ENCODE peak calls at places on chromosome 10, in four cellular contexts. One of them, this sample, is unnamed.

GRCh38 chr10:26486304-26486703 is 48.2 kb downstream of the APBB1IP start:
- DNase-seq in HepG2: no peak
- DNase-seq in H1: no peak
- DNase-seq in K562: no peak
- DNase-seq in this sample: no peak

GRCh38 chr10:69458426-69459100 is 7.3 kb downstream of the TSPAN15 start:
- DNase-seq in HepG2: no peak
- DNase-seq in K562: no peak
- DNase-seq in H1: no peak
- DNase-seq in this sample: no peak

GRCh38 chr10:92972066-92972870 is 88.3 kb upstream of the CYP26C1 start:
- DNase-seq in H1: no peak
- DNase-seq in HepG2: peak; percentile 80
- DNase-seq in K562: peak; percentile 58
- DNase-seq in this sample: no peak

GRCh38 chr10:67925449-67926005 is 41.1 kb downstream of the SIRT1 start:
- DNase-seq in HepG2: no peak
- DNase-seq in K562: no peak
- DNase-seq in H1: no peak
- DNase-seq in this sample: no peak

GRCh38 chr10:96651998-96652431 is 65.2 kb upstream of the TM9SF3 start:
- DNase-seq in H1: no peak
- DNase-seq in K562: no peak
- DNase-seq in HepG2: no peak
- DNase-seq in this sample: peak; percentile 79

GRCh38 chr10:75395171-75395954 is 6.2 kb downstream of the ZNF503 start:
- DNase-seq in K562: peak; percentile 92
- DNase-seq in H1: peak; percentile 90
- DNase-seq in HepG2: no peak
- DNase-seq in this sample: no peak

GRCh38 chr10:95660283-95660682 is 3.8 kb upstream of the ALDH18A1 start:
- DNase-seq in HepG2: no peak
- DNase-seq in H1: no peak
- DNase-seq in K562: no peak
- DNase-seq in this sample: no peak

GRCh38 chr10:116444527-116445142 is 17.0 kb downstream of the PNLIPRP3 start:
- DNase-seq in H1: no peak
- DNase-seq in HepG2: peak; percentile 23
- DNase-seq in K562: peak; percentile 46
- DNase-seq in this sample: peak; percentile 3

GRCh38 chr10:92573091-92573797 is 649 bp downstream of the IDE start:
- DNase-seq in K562: no peak
- DNase-seq in HepG2: no peak
- DNase-seq in H1: peak; percentile 70
- DNase-seq in this sample: no peak

GRCh38 chr10:31320179-31320597 is 1.2 kb downstream of the ZEB1 start:
- DNase-seq in K562: peak; percentile 21
- DNase-seq in H1: peak; percentile 64
- DNase-seq in HepG2: no peak
- DNase-seq in this sample: no peak

GRCh38 chr10:72765051-72765450 is 73.1 kb downstream of the MCU start:
- DNase-seq in K562: no peak
- DNase-seq in H1: no peak
- DNase-seq in HepG2: no peak
- DNase-seq in this sample: no peak

GRCh38 chr10:7250236-7250635 is 160.6 kb downstream of the SFMBT2 start:
- DNase-seq in K562: no peak
- DNase-seq in H1: no peak
- DNase-seq in HepG2: no peak
- DNase-seq in this sample: no peak

GRCh38 chr10:100637785-100638184 is 102.0 kb downstream of the HIF1AN start:
- DNase-seq in K562: peak; percentile 58
- DNase-seq in HepG2: peak; percentile 35
- DNase-seq in H1: peak; percentile 87
- DNase-seq in this sample: no peak

GRCh38 chr10:87054373-87055295 is 34.5 kb downstream of the FAM25A start:
- DNase-seq in HepG2: no peak
- DNase-seq in H1: no peak
- DNase-seq in K562: no peak
- DNase-seq in this sample: no peak

GRCh38 chr10:120942806-120943413 is 91.7 kb downstream of the WDR11 start:
- DNase-seq in H1: peak; percentile 93
- DNase-seq in K562: peak; percentile 61
- DNase-seq in HepG2: peak; percentile 32
- DNase-seq in this sample: peak; percentile 9

GRCh38 chr10:132482090-132482489 is 55.5 kb upstream of the INPP5A start:
- DNase-seq in H1: no peak
- DNase-seq in HepG2: peak; percentile 44
- DNase-seq in K562: no peak
- DNase-seq in this sample: no peak

GRCh38 chr10:84783909-84784308 is 455.5 kb downstream of the CCSER2 start:
- DNase-seq in HepG2: no peak
- DNase-seq in H1: no peak
- DNase-seq in K562: no peak
- DNase-seq in this sample: no peak

GRCh38 chr10:20396168-20396567 is 500.9 kb downstream of the NEBL start:
- DNase-seq in HepG2: no peak
- DNase-seq in H1: no peak
- DNase-seq in K562: no peak
- DNase-seq in this sample: no peak

GRCh38 chr10:34360984-34361383 is 454.1 kb downstream of the PARD3 start:
- DNase-seq in H1: no peak
- DNase-seq in HepG2: no peak
- DNase-seq in K562: no peak
- DNase-seq in this sample: no peak

GRCh38 chr10:31133251-31133627 is 101.6 kb upstream of the ZNF438 start:
- DNase-seq in HepG2: no peak
- DNase-seq in H1: peak; percentile 44
- DNase-seq in K562: no peak
- DNase-seq in this sample: no peak

GRCh38 chr10:24882047-24882698 is 70.2 kb downstream of the PRTFDC1 start:
- DNase-seq in H1: no peak
- DNase-seq in K562: no peak
- DNase-seq in HepG2: no peak
- DNase-seq in this sample: peak; percentile 53

GRCh38 chr10:78260141-78260540 is 226.5 kb downstream of the RPS24 start:
- DNase-seq in H1: no peak
- DNase-seq in HepG2: peak; percentile 69
- DNase-seq in K562: no peak
- DNase-seq in this sample: no peak

GRCh38 chr10:133159950-133160812 is at the start of gene KNDC1:
- DNase-seq in HepG2: no peak
- DNase-seq in K562: peak; percentile 81
- DNase-seq in H1: no peak
- DNase-seq in this sample: no peak

GRCh38 chr10:127278001-127278400 is 81.6 kb upstream of the INSYN2A start:
- DNase-seq in HepG2: peak; percentile 69
- DNase-seq in H1: no peak
- DNase-seq in K562: no peak
- DNase-seq in this sample: no peak

GRCh38 chr10:61970182-61971015 is 68.9 kb downstream of the ARID5B start:
- DNase-seq in H1: no peak
- DNase-seq in HepG2: peak; percentile 25
- DNase-seq in K562: no peak
- DNase-seq in this sample: no peak

GRCh38 chr10:124612611-124613498 is 131.3 kb downstream of the FAM53B start:
- DNase-seq in H1: peak; percentile 73
- DNase-seq in HepG2: peak; percentile 49
- DNase-seq in K562: peak; percentile 69
- DNase-seq in this sample: no peak

GRCh38 chr10:33571616-33572015 is 237.1 kb upstream of the NRP1 start:
- DNase-seq in HepG2: no peak
- DNase-seq in H1: no peak
- DNase-seq in K562: no peak
- DNase-seq in this sample: no peak

GRCh38 chr10:130711072-130711471 is 574.9 kb downstream of the GLRX3 start:
- DNase-seq in K562: no peak
- DNase-seq in HepG2: no peak
- DNase-seq in H1: no peak
- DNase-seq in this sample: no peak

GRCh38 chr10:130709415-130709814 is 573.2 kb downstream of the GLRX3 start:
- DNase-seq in HepG2: no peak
- DNase-seq in H1: no peak
- DNase-seq in K562: no peak
- DNase-seq in this sample: no peak

GRCh38 chr10:130713105-130713504 is 576.9 kb downstream of the GLRX3 start:
- DNase-seq in H1: no peak
- DNase-seq in HepG2: no peak
- DNase-seq in K562: no peak
- DNase-seq in this sample: no peak

GRCh38 chr10:130707389-130707979 is 571.3 kb downstream of the GLRX3 start:
- DNase-seq in HepG2: no peak
- DNase-seq in H1: no peak
- DNase-seq in K562: no peak
- DNase-seq in this sample: no peak

GRCh38 chr10:130708465-130708864 is 572.3 kb downstream of the GLRX3 start:
- DNase-seq in K562: no peak
- DNase-seq in HepG2: no peak
- DNase-seq in H1: no peak
- DNase-seq in this sample: no peak
- H3K4me2 ChIP-seq in K562: no peak overlapping the region
- H3K4me2 ChIP-seq in HepG2: no peak overlapping the region
- H3K4me2 ChIP-seq in H1: no peak overlapping the region
- H3K4me2 ChIP-seq in this sample: no peak overlapping the region

GRCh38 chr10:2949948-2950354 is 117.4 kb upstream of the PFKP start:
- DNase-seq in H1: no peak
- DNase-seq in HepG2: no peak
- DNase-seq in K562: no peak
- DNase-seq in this sample: peak; percentile 43

GRCh38 chr10:2949221-2949947 is 118.0 kb upstream of the PFKP start:
- DNase-seq in K562: no peak
- DNase-seq in H1: peak; percentile 33
- DNase-seq in HepG2: no peak
- DNase-seq in this sample: no peak

GRCh38 chr10:2951235-2951835 is 116.0 kb upstream of the PFKP start:
- DNase-seq in K562: no peak
- DNase-seq in HepG2: no peak
- DNase-seq in H1: no peak
- DNase-seq in this sample: no peak

GRCh38 chr10:2950546-2950945 is 116.8 kb upstream of the PFKP start:
- DNase-seq in K562: no peak
- DNase-seq in HepG2: no peak
- DNase-seq in H1: no peak
- DNase-seq in this sample: no peak

GRCh38 chr10:2948127-2948854 is 119.1 kb upstream of the PFKP start:
- DNase-seq in K562: no peak
- DNase-seq in H1: no peak
- DNase-seq in HepG2: no peak
- DNase-seq in this sample: peak; percentile 63
- TF ChIP-seq HDAC6 in K562: no peak
- TF ChIP-seq HDAC6 in H1: no peak
- TF ChIP-seq HDAC6 in HepG2: no peak
- TF ChIP-seq HDAC6 in this sample: no peak

DNA sequence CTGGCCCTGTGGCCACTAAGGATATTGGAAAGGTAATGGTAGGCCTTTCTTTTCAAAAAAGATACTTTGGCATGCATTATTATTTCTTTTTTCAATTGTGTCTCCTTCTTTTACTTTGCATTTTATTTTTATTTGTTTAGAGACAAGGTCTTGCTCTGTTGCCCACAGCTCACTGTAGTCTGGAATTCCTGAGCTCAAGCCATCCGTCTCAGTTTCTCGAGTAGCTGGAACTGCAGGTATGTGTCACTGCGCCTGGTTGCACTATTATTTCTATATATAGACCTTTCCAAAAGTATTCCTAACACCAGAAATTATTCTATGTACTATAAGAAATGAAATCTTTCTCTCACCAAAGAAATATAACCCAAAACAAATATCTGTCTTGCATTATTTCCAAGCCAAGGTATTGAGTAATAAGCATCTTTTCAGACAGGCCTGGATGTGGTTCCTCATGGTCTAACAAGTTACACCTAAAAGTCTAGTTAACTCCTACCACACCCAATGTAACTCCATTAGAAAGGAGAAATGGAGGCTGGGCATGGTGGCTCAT is 500.8 kb upstream of the ANKRD30A start:
- DNase-seq in HepG2: no peak
- DNase-seq in K562: no peak
- DNase-seq in H1: no peak
- DNase-seq in this sample: no peak
- H3K4me2 ChIP-seq in HepG2: no peak overlapping the region
- H3K4me2 ChIP-seq in K562: no peak overlapping the region
- H3K4me2 ChIP-seq in H1: no peak overlapping the region
- H3K4me2 ChIP-seq in this sample: no peak overlapping the region

GRCh38 chr10:13053794-13054462 is 46.0 kb upstream of the OPTN start:
- DNase-seq in K562: no peak
- DNase-seq in HepG2: no peak
- DNase-seq in H1: no peak
- DNase-seq in this sample: no peak

GRCh38 chr10:13051126-13051694 is 48.8 kb upstream of the OPTN start:
- DNase-seq in HepG2: no peak
- DNase-seq in H1: no peak
- DNase-seq in K562: no peak
- DNase-seq in this sample: no peak

GRCh38 chr10:13054844-13055243 is 45.1 kb upstream of the OPTN start:
- DNase-seq in HepG2: no peak
- DNase-seq in K562: no peak
- DNase-seq in H1: no peak
- DNase-seq in this sample: no peak

DNA sequence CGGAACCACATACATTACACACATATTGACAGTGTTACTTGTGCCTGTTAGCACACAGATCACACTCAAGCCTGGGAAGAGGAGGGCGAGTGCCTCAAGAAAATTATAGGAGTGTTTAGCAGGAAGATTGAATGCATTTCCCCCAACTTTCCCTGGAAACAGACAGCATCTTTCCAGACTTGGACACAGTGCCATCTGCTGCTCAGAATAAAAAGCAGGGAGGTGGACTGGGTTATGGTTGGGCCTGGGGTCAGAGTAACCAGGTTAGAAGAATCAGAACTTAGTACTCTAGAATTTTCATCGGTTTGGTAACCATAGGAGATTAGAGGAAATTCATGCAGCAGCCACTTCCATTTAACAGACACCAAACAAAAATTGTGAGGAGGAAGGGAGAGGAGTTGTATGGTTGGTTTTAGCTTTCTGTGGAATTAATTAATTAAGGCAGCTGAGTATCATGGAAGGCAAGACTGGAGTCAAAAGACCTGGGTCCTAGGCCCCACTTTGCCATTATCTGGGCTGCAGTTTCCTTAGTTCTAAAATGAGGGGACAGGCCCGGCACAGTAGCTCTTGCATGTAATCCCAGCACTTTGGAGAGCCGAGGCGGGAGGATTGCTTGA is 43.4 kb upstream of the OPTN start:
- DNase-seq in HepG2: no peak
- DNase-seq in K562: no peak
- DNase-seq in H1: no peak
- DNase-seq in this sample: no peak
- TF ChIP-seq HDAC6 in HepG2: no peak
- TF ChIP-seq HDAC6 in K562: no peak
- TF ChIP-seq HDAC6 in H1: no peak
- TF ChIP-seq HDAC6 in this sample: no peak